ENCODE peak calls at places on chromosomes 2 and 18, in five cellular contexts. C is SK-N-SH, U is HepG2, Q is K562, K is GM12878. B is an unnamed sample.
A peak's percentile ranks its signal among the peaks of the same experiment; 100 is the strongest.

GRCh38 chr2:35365859-35366258 is 989.7 kb upstream of the CRIM1 start:
- DNase-seq in C (peak; percentile 5), U (no peak), Q (no peak), K (no peak), B (no peak)

GRCh38 chr18:73296686-73297085 is 428.9 kb upstream of the NETO1 start:
- DNase-seq in C (no peak), U (no peak), Q (no peak), K (no peak), B (no peak)

GRCh38 chr18:59993560-59993959 is 93.8 kb downstream of the PMAIP1 start:
- DNase-seq in C (no peak), U (no peak), Q (no peak), K (no peak), B (no peak)

GRCh38 chr2:102268529-102269524 is 42.5 kb upstream of the IL1RL1 start:
- DNase-seq in C (no peak), U (no peak), Q (no peak), K (no peak), B (no peak)

GRCh38 chr2:234682492-234683228 is 185.8 kb upstream of the ARL4C start:
- DNase-seq in C (no peak), U (peak; percentile 41), Q (no peak), K (no peak), B (no peak)

GRCh38 chr2:53331667-53332066 is 435.9 kb upstream of the CHAC2 start:
- DNase-seq in C (no peak), U (no peak), Q (no peak), K (no peak), B (no peak)

GRCh38 chr2:63525905-63526304 is 62.4 kb downstream of the WDPCP start:
- DNase-seq in C (no peak), U (no peak), Q (no peak), K (no peak), B (no peak)

GRCh38 chr2:12442627-12442928 is 274.2 kb upstream of the TRIB2 start:
- DNase-seq in C (no peak), U (no peak), Q (no peak), K (no peak), B (no peak)

GRCh38 chr2:240622631-240623235 is 2.5 kb upstream of the GPR35 start:
- DNase-seq in C (peak; percentile 82), U (no peak), Q (no peak), K (no peak), B (no peak)

GRCh38 chr2:234454433-234454832 is 42.4 kb downstream of the ARL4C start:
- DNase-seq in C (no peak), U (no peak), Q (no peak), K (no peak), B (no peak)

GRCh38 chr2:50546790-50547189 is 485.1 kb downstream of the NRXN1 start:
- DNase-seq in C (no peak), U (no peak), Q (no peak), K (no peak), B (no peak)

GRCh38 chr18:40874233-40874632 is 1080.8 kb upstream of the PIK3C3 start:
- DNase-seq in C (no peak), U (no peak), Q (no peak), K (no peak), B (no peak)
- TF ChIP-seq FOXM1 in C (no peak), U (no peak), Q (no peak), K (no peak), B (no peak)

DNA sequence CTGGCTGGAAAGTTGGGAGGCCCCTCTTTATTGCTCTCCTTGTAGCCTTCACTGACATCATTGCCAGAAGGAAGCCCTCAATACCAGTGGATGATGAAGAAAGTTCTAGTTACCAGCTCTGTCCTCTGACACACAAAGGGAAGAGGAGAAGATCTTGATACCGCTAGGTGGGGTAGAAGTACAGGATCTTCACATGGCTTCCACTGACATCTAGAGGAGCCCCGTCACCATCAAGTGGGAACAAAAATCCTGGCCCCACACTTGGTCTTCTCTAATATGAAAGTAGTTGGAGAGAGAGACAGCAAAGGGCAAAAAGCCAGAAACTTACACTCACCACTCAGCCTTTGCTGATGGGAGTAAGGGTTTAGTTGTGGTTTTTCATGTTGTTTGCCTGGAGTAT is 12.4 kb downstream of the XIRP2 start:
- DNase-seq in C (no peak), U (peak; percentile 67), Q (no peak), K (no peak), B (peak; percentile 9)
- TF ChIP-seq FOXM1 in C (no peak), U (no peak), Q (no peak), K (no peak), B (no peak)

GRCh38 chr2:14925471-14925870 is 293.0 kb downstream of the LRATD1 start:
- DNase-seq in C (no peak), U (no peak), Q (no peak), K (no peak), B (no peak)

GRCh38 chr2:14930441-14930840 is 297.9 kb downstream of the LRATD1 start:
- DNase-seq in C (no peak), U (no peak), Q (no peak), K (no peak), B (no peak)

DNA sequence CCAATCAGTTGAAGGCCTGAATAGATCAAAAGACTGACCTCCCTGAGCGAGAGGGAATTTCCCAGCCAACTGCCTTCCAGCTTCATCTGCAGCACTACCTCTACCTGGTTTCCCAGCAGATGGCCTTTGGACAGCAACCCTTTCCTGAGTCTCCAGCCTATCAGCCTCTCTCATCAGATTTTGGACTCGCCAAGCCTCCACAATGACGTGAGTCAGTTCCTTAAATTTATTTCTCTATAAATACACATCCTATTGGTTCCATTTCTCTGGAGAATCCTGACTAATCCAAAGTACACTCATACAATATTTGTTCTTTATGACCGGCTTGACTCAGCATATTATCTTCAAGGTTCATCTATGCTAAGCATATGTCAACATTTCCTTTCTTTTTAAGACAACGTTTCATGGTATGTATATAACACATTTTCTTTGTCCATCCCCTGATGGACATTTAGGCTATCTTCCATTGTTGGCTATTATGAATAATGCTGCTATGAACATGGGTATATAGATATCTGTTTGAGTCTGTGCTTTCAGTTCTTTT is 294.6 kb downstream of the LRATD1 start:
- DNase-seq in C (no peak), U (peak; percentile 13), Q (no peak), K (no peak), B (no peak)
- TF ChIP-seq FOXM1 in C (no peak), U (no peak), Q (no peak), K (no peak), B (no peak)

DNA sequence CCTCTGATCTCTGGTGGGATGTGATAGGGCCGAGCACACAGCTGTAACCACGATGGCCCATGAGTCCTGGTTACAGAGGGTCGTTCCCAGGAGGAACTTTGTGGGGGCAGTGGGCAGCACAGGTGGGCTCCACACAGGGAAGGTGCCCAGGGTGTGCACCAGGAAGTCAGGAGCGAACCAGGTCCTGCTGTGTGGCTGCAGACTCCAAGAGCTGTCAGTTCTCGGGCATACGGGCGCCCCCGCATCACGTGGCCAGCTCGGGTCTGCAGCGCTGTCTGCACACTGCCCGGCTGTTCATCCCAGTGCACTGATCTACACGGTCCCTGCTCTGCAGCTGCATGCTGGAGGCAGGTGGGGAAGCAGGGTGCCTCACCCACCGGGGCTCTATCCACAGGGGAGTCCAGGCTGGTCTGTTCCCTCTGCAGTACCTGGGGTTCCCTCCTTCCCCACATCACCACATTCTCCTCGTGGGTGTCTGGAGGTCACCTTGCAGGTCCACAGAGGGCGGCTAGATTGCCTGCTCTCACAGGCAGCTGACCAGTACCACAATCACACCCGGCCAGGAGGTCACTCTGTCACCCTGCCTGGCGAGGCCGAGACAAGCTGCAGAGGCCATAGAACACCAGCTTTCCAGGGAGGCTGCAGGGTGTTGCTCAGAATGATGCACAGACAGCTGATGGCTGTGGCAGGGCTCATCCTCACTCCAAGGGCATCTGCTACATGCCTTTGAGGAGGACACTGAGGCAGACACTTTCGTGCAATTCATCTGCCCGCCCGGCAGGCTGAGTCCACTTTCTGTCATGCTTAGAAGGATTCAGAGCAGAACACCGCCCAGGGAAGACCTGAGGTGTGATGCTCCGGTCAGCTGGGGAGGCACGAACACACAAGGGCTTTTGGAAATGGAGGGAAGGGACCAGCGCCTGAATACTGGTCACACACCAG is 202.7 kb downstream of the EIPR1 start:
- DNase-seq in C (peak; percentile 42), U (no peak), Q (no peak), K (no peak), B (no peak)
- TF ChIP-seq FOXM1 in C (no peak), U (no peak), Q (no peak), K (no peak), B (no peak)

GRCh38 chr2:39725401-39725800 is 53.7 kb downstream of the THUMPD2 start:
- DNase-seq in C (no peak), U (no peak), Q (no peak), K (no peak), B (no peak)
- TF ChIP-seq FOXM1 in C (no peak), U (no peak), Q (no peak), K (no peak), B (no peak)

GRCh38 chr2:96824079-96824870 is 8.2 kb downstream of the CNNM3 start:
- DNase-seq in C (no peak), U (peak; percentile 77), Q (no peak), K (no peak), B (no peak)
- TF ChIP-seq FOXM1 in C (no peak), U (no peak), Q (no peak), K (no peak), B (no peak)

DNA sequence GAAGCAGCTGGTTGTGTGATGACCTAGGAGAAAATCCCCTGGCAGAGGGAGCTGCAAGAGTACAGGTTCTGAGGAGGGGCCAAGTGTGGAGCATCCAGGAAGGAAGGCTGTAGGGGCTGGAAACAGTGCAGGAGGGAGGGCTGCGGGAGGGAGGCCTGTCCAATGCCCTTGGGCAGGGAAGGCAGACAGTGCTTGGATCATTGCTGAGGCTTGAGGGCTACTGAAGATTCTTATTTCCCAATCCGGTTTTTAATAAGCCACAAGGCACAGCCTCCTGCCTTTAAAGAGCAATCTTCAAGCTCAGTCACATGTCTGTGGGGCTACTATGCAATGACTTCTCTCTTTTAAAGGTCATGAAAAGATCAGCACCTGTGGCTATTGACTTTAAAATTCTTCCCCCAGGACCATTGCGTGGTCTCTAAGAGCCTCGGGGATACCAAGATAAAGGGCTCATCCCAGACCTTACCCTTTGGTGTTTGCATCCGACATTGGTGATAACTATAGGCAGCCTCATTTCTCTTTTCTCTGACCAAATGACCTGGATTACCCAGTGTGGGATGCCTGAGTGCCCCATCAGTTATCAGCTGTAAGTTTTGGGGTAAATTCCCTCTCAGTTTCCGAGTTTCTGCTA is 149.6 kb downstream of the DOCK10 start:
- DNase-seq in C (no peak), U (no peak), Q (no peak), K (no peak), B (no peak)
- TF ChIP-seq FOXM1 in C (no peak), U (no peak), Q (no peak), K (no peak), B (no peak)

GRCh38 chr2:47225061-47225783 is 70.1 kb upstream of the STPG4 start:
- DNase-seq in C (peak; percentile 63), U (peak; percentile 97), Q (peak; percentile 77), K (no peak), B (no peak)
- TF ChIP-seq FOXM1 in C (no peak), U (no peak), Q (no peak), K (no peak), B (no peak)

DNA sequence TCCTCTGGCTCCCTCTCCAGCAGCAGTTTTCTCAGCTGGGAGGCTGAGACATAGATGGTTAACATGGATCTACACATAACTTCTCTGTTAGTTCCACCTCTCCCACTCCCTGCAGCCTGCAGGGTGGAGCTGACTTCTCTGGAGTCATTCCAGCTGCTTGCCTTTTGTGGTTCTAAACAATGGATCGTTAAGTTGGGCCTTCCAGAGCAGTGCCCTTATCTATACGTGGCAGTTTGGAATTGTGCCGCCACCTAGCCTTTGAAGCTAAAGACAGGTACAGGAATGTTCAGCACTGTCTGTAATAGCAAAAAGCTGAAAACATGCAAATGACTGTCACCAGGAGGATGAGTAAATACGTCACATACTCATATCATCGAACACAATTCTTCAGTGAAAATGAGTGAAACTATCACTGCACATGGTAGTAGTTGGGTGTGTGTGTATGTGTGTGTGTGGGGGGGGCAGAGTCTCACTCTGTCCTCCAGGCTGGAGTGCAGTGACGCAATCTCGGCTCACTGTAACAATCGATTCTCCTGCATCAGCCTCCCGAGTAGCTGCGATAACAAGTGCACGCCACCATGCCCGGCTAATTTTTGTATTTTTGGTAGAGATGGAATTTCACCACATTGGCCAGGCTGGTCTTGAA is 50.3 kb downstream of the SH2D6 start:
- DNase-seq in C (no peak), U (peak; percentile 97), Q (peak; percentile 78), K (no peak), B (no peak)
- TF ChIP-seq FOXM1 in C (no peak), U (no peak), Q (no peak), K (no peak), B (no peak)

B was measured in HEK293T.